ENCODE peak calls at places on chromosomes 6 and 20, in four cellular contexts. M is neural crest cell, D is NCI-H1092 treated with DMSO at 0.1 percent for 48 hours, G is foreskin fibroblast. A is an unnamed sample.
A peak's percentile ranks its signal among the peaks of the same experiment; 100 is the strongest.

GRCh38 chr6:133169901-133170300 is 71.3 kb upstream of the EYA4 start:
- DNase-seq in M (no peak), D (no peak), G (no peak), A (no peak)

GRCh38 chr6:87473419-87473903 is 687 bp downstream of the SLC35A1 start:
- DNase-seq in M (no peak), D (no peak), G (peak; percentile 78), A (peak; percentile 68)

GRCh38 chr6:2999005-2999620 is 581 bp upstream of the NQO2 start:
- DNase-seq in M (no peak), D (no peak), G (peak; percentile 94), A (peak; percentile 82)

GRCh38 chr6:24933868-24934401 is 1.8 kb downstream of the RIPOR2 start:
- DNase-seq in M (no peak), D (no peak), G (peak; percentile 8), A (no peak)

GRCh38 chr6:35228483-35228882 is 14.7 kb downstream of the SCUBE3 start:
- DNase-seq in M (no peak), D (no peak), G (no peak), A (no peak)

GRCh38 chr20:20231528-20232298 is 136.2 kb upstream of the INSM1 start:
- DNase-seq in M (no peak), D (no peak), G (no peak), A (no peak)

GRCh38 chr6:41488392-41489129 is 57.6 kb upstream of the FOXP4 start:
- DNase-seq in M (no peak), D (peak; percentile 76), G (peak; percentile 49), A (peak; percentile 49)

GRCh38 chr6:163435013-163435412 is 20.5 kb downstream of the QKI start:
- DNase-seq in M (no peak), D (no peak), G (no peak), A (no peak)

GRCh38 chr6:43714311-43715055 is 26.9 kb upstream of the MRPS18A start:
- DNase-seq in M (no peak), D (no peak), G (peak; percentile 61), A (peak; percentile 71)

GRCh38 chr6:2956930-2957329 is 14.4 kb downstream of the SERPINB6 start:
- DNase-seq in M (no peak), D (no peak), G (peak; percentile 53), A (no peak)

GRCh38 chr20:43961541-43962471 is 47.2 kb downstream of the TOX2 start:
- DNase-seq in M (no peak), D (no peak), G (no peak), A (no peak)

GRCh38 chr6:169970306-169970988 is 219.0 kb downstream of the ERMARD start:
- DNase-seq in M (no peak), D (no peak), G (no peak), A (no peak)

GRCh38 chr6:33298773-33299236 is at the start of gene RGL2:
- DNase-seq in M (no peak), D (peak; percentile 62), G (peak; percentile 85), A (no peak)

GRCh38 chr6:36911946-36912555 is 26.3 kb downstream of the C6orf89 start:
- DNase-seq in M (no peak), D (no peak), G (peak; percentile 34), A (no peak)

GRCh38 chr20:53157443-53158408 is 185.6 kb downstream of the TSHZ2 start:
- DNase-seq in M (peak; percentile 42), D (peak; percentile 18), G (peak; percentile 12), A (peak; percentile 52)

GRCh38 chr6:25793970-25794369 is 37.9 kb downstream of the SLC17A1 start:
- DNase-seq in M (no peak), D (no peak), G (no peak), A (no peak)

GRCh38 chr6:11491998-11492397 is 45.6 kb upstream of the TMEM170B start:
- DNase-seq in M (no peak), D (no peak), G (no peak), A (peak; percentile 6)

GRCh38 chr6:16121339-16121738 is 7.5 kb upstream of the MYLIP start:
- DNase-seq in M (no peak), D (no peak), G (no peak), A (no peak)

GRCh38 chr20:51665543-51666118 is 102.6 kb downstream of the ATP9A start:
- DNase-seq in M (no peak), D (no peak), G (no peak), A (no peak)

GRCh38 chr6:28082939-28083338 is 2.6 kb downstream of the ZNF165 start:
- DNase-seq in M (no peak), D (no peak), G (no peak), A (no peak)

GRCh38 chr6:164106345-164106769 is 691.8 kb downstream of the QKI start:
- DNase-seq in M (peak; percentile 42), D (no peak), G (no peak), A (peak; percentile 54)

GRCh38 chr6:125104425-125104824 is 49.1 kb upstream of the TPD52L1 start:
- DNase-seq in M (no peak), D (no peak), G (peak; percentile 74), A (no peak)

GRCh38 chr6:54173084-54173483 is 61.8 kb downstream of the MLIP start:
- DNase-seq in M (no peak), D (no peak), G (peak; percentile 11), A (no peak)